ENCODE peak calls at places on chromosomes 2 and 18, in four cellular contexts. One of them, this sample, is unnamed.

GRCh38 chr18:24095976-24096375 is 42.9 kb upstream of the CABYR start:
- DNase-seq in endodermal cell: no peak
- DNase-seq in AG08395: no peak
- DNase-seq in lower leg skin: no peak
- DNase-seq in this sample: peak

GRCh38 chr2:100140582-100140981 is 1.8 kb downstream of the AFF3 start:
- DNase-seq in endodermal cell: no peak
- DNase-seq in AG08395: no peak
- DNase-seq in lower leg skin: no peak
- DNase-seq in this sample: no peak

GRCh38 chr2:167504061-167504460 is 615.8 kb downstream of the XIRP2 start:
- DNase-seq in endodermal cell: no peak
- DNase-seq in AG08395: no peak
- DNase-seq in lower leg skin: no peak
- DNase-seq in this sample: no peak

GRCh38 chr2:9249036-9249800 is 42.6 kb downstream of the ASAP2 start:
- DNase-seq in endodermal cell: no peak
- DNase-seq in AG08395: peak
- DNase-seq in lower leg skin: no peak
- DNase-seq in this sample: peak

GRCh38 chr2:163731735-163732134 is 4.1 kb downstream of the FIGN start:
- DNase-seq in endodermal cell: no peak
- DNase-seq in AG08395: no peak
- DNase-seq in lower leg skin: no peak
- DNase-seq in this sample: no peak

GRCh38 chr2:74333175-74333574 is 10.0 kb downstream of the SLC4A5 start:
- DNase-seq in endodermal cell: peak
- DNase-seq in AG08395: peak
- DNase-seq in lower leg skin: no peak
- DNase-seq in this sample: peak

GRCh38 chr18:35566019-35566418 is 15.5 kb upstream of the GALNT1 start:
- DNase-seq in endodermal cell: no peak
- DNase-seq in AG08395: no peak
- DNase-seq in lower leg skin: no peak
- DNase-seq in this sample: no peak

GRCh38 chr18:618618-619017 is 21.8 kb downstream of the CLUL1 start:
- DNase-seq in endodermal cell: no peak
- DNase-seq in AG08395: no peak
- DNase-seq in lower leg skin: no peak
- DNase-seq in this sample: no peak

GRCh38 chr2:221104391-221104811 is 467.7 kb downstream of the EPHA4 start:
- DNase-seq in endodermal cell: peak
- DNase-seq in AG08395: peak
- DNase-seq in lower leg skin: peak
- DNase-seq in this sample: no peak

GRCh38 chr2:235587202-235587601 is 93.4 kb downstream of the AGAP1 start:
- DNase-seq in endodermal cell: no peak
- DNase-seq in AG08395: no peak
- DNase-seq in lower leg skin: no peak
- DNase-seq in this sample: no peak

GRCh38 chr2:59301466-59302402 is 1060.6 kb upstream of the FANCL start:
- DNase-seq in endodermal cell: peak
- DNase-seq in AG08395: peak
- DNase-seq in lower leg skin: peak
- DNase-seq in this sample: peak

GRCh38 chr2:240455719-240456606 is 20.5 kb downstream of the GPC1 start:
- DNase-seq in endodermal cell: peak
- DNase-seq in AG08395: no peak
- DNase-seq in lower leg skin: no peak
- DNase-seq in this sample: no peak

GRCh38 chr2:229910832-229911412 is 10.9 kb downstream of the TRIP12 start:
- DNase-seq in endodermal cell: peak
- DNase-seq in AG08395: no peak
- DNase-seq in lower leg skin: no peak
- DNase-seq in this sample: no peak

GRCh38 chr2:3251974-3252373 is 125.6 kb downstream of the EIPR1 start:
- DNase-seq in endodermal cell: no peak
- DNase-seq in AG08395: no peak
- DNase-seq in lower leg skin: no peak
- DNase-seq in this sample: no peak

GRCh38 chr2:127179756-127180155 is 40.3 kb downstream of the CYP27C1 start:
- DNase-seq in endodermal cell: no peak
- DNase-seq in AG08395: peak
- DNase-seq in lower leg skin: no peak
- DNase-seq in this sample: no peak

GRCh38 chr2:179179719-179180118 is 84.9 kb downstream of the SESTD1 start:
- DNase-seq in endodermal cell: no peak
- DNase-seq in AG08395: no peak
- DNase-seq in lower leg skin: no peak
- DNase-seq in this sample: no peak

GRCh38 chr2:232133078-232133477 is 171.6 kb downstream of the DIS3L2 start:
- DNase-seq in endodermal cell: peak
- DNase-seq in AG08395: peak
- DNase-seq in lower leg skin: no peak
- DNase-seq in this sample: no peak

GRCh38 chr2:239818531-239819011 is 206.6 kb downstream of the NDUFA10 start:
- DNase-seq in endodermal cell: peak
- DNase-seq in AG08395: no peak
- DNase-seq in lower leg skin: no peak
- DNase-seq in this sample: no peak

GRCh38 chr2:240787521-240788472 is 32.2 kb downstream of the KIF1A start:
- DNase-seq in endodermal cell: no peak
- DNase-seq in AG08395: no peak
- DNase-seq in lower leg skin: no peak
- DNase-seq in this sample: no peak

GRCh38 chr18:40485318-40485717 is 1469.7 kb upstream of the PIK3C3 start:
- DNase-seq in endodermal cell: no peak
- DNase-seq in AG08395: peak
- DNase-seq in lower leg skin: no peak
- DNase-seq in this sample: peak

GRCh38 chr2:157890960-157891629 is 15.0 kb upstream of the ACVR1 start:
- DNase-seq in endodermal cell: no peak
- DNase-seq in AG08395: no peak
- DNase-seq in lower leg skin: no peak
- DNase-seq in this sample: no peak

GRCh38 chr2:47964722-47965434 is 58.6 kb upstream of the FBXO11 start:
- DNase-seq in endodermal cell: no peak
- DNase-seq in AG08395: no peak
- DNase-seq in lower leg skin: no peak
- DNase-seq in this sample: no peak

GRCh38 chr18:40980171-40980570 is 974.9 kb upstream of the PIK3C3 start:
- DNase-seq in endodermal cell: no peak
- DNase-seq in AG08395: no peak
- DNase-seq in lower leg skin: no peak
- DNase-seq in this sample: no peak

GRCh38 chr2:199973703-199974102 is 18.3 kb downstream of the MAIP1 start:
- DNase-seq in endodermal cell: no peak
- DNase-seq in AG08395: peak
- DNase-seq in lower leg skin: no peak
- DNase-seq in this sample: peak

GRCh38 chr2:127637725-127638252 is 8.2 kb upstream of the GPR17 start:
- DNase-seq in endodermal cell: peak
- DNase-seq in AG08395: peak
- DNase-seq in lower leg skin: no peak
- DNase-seq in this sample: peak

GRCh38 chr2:197599285-197599965 is 76.0 kb downstream of the RFTN2 start:
- DNase-seq in endodermal cell: peak
- DNase-seq in AG08395: peak
- DNase-seq in lower leg skin: no peak
- DNase-seq in this sample: peak

GRCh38 chr18:63236990-63237389 is 82.6 kb downstream of the BCL2 start:
- DNase-seq in endodermal cell: no peak
- DNase-seq in AG08395: no peak
- DNase-seq in lower leg skin: peak
- DNase-seq in this sample: no peak

GRCh38 chr2:54394392-54394791 is 61.7 kb upstream of the SPTBN1 start:
- DNase-seq in endodermal cell: no peak
- DNase-seq in AG08395: no peak
- DNase-seq in lower leg skin: no peak
- DNase-seq in this sample: no peak

GRCh38 chr18:79681484-79682387 is 2.1 kb downstream of the CTDP1 start:
- DNase-seq in endodermal cell: peak
- DNase-seq in AG08395: no peak
- DNase-seq in lower leg skin: peak
- DNase-seq in this sample: no peak

GRCh38 chr2:38599706-38600105 is 3.0 kb downstream of the HNRNPLL start:
- DNase-seq in endodermal cell: no peak
- DNase-seq in AG08395: no peak
- DNase-seq in lower leg skin: no peak
- DNase-seq in this sample: no peak

GRCh38 chr2:127100261-127101047 is 6.5 kb downstream of the BIN1 start:
- DNase-seq in endodermal cell: peak
- DNase-seq in AG08395: peak
- DNase-seq in lower leg skin: no peak
- DNase-seq in this sample: no peak

GRCh38 chr2:75607988-75608683 is 38.4 kb upstream of the MRPL19 start:
- DNase-seq in endodermal cell: no peak
- DNase-seq in AG08395: no peak
- DNase-seq in lower leg skin: no peak
- DNase-seq in this sample: no peak

GRCh38 chr2:217220228-217221013 is 360.6 kb upstream of the TNP1 start:
- DNase-seq in endodermal cell: no peak
- DNase-seq in AG08395: no peak
- DNase-seq in lower leg skin: no peak
- DNase-seq in this sample: no peak

GRCh38 chr2:202841090-202841867 is 30.3 kb downstream of the ICA1L start:
- DNase-seq in endodermal cell: no peak
- DNase-seq in AG08395: no peak
- DNase-seq in lower leg skin: no peak
- DNase-seq in this sample: no peak

GRCh38 chr18:79542213-79542612 is 137.4 kb upstream of the CTDP1 start:
- DNase-seq in endodermal cell: peak
- DNase-seq in AG08395: no peak
- DNase-seq in lower leg skin: no peak
- DNase-seq in this sample: no peak

GRCh38 chr2:45937990-45938389 is 286.5 kb downstream of the PRKCE start:
- DNase-seq in endodermal cell: peak
- DNase-seq in AG08395: no peak
- DNase-seq in lower leg skin: no peak
- DNase-seq in this sample: no peak

GRCh38 chr2:152336854-152337510 is 2.0 kb downstream of the FMNL2 start:
- DNase-seq in endodermal cell: peak
- DNase-seq in AG08395: peak
- DNase-seq in lower leg skin: no peak
- DNase-seq in this sample: peak

GRCh38 chr2:224927671-224928173 is 114.5 kb downstream of the DOCK10 start:
- DNase-seq in endodermal cell: no peak
- DNase-seq in AG08395: no peak
- DNase-seq in lower leg skin: no peak
- DNase-seq in this sample: peak

GRCh38 chr2:126329152-126329551 is 326.8 kb upstream of the GYPC start:
- DNase-seq in endodermal cell: no peak
- DNase-seq in AG08395: no peak
- DNase-seq in lower leg skin: no peak
- DNase-seq in this sample: no peak

GRCh38 chr2:227939271-227940027 is 68.0 kb downstream of the DAW1 start:
- DNase-seq in endodermal cell: peak
- DNase-seq in AG08395: peak
- DNase-seq in lower leg skin: no peak
- DNase-seq in this sample: peak